ENCODE peak calls at places on chromosomes 1 and 21, in six cellular contexts. N is spleen, F is sigmoid colon, K is testis, L is breast epithelium, G is ovary. P is an unnamed sample.

GRCh38 chr1:179745743-179746142 is 2.7 kb downstream of the FAM163A start:
- DNase-seq in N (no peak), F (no peak), K (no peak), L (no peak), G (no peak), P (no peak)

GRCh38 chr1:51247499-51247898 is 11.4 kb downstream of the RNF11 start:
- DNase-seq in N (no peak), F (no peak), K (no peak), L (no peak), G (no peak), P (no peak)

GRCh38 chr21:35291963-35292627 is 243.0 kb upstream of the RUNX1 start:
- DNase-seq in N (no peak), F (no peak), K (no peak), L (no peak), G (no peak), P (no peak)

GRCh38 chr21:27419153-27419552 is 452.3 kb upstream of the ADAMTS5 start:
- DNase-seq in N (no peak), F (no peak), K (no peak), L (no peak), G (no peak), P (no peak)

GRCh38 chr21:33047231-33047630 is 21.5 kb downstream of the OLIG2 start:
- DNase-seq in N (no peak), F (no peak), K (no peak), L (no peak), G (no peak), P (peak)

GRCh38 chr1:172144445-172145060 is 275.9 kb upstream of the C1orf105 start:
- DNase-seq in N (peak), F (peak), K (peak), L (no peak), G (peak), P (peak)

GRCh38 chr1:149884433-149885363 is 14.7 kb upstream of the BOLA1 start:
- DNase-seq in N (peak), F (no peak), K (no peak), L (no peak), G (no peak), P (peak)

GRCh38 chr21:44059710-44060109 is 47.5 kb upstream of the PWP2 start:
- DNase-seq in N (no peak), F (no peak), K (no peak), L (no peak), G (no peak), P (no peak)

GRCh38 chr1:248810727-248811513 is 14.8 kb downstream of the SH3BP5L start:
- DNase-seq in N (peak), F (no peak), K (no peak), L (no peak), G (no peak), P (peak)

GRCh38 chr1:201764166-201764565 is 64.8 kb upstream of the IPO9 start:
- DNase-seq in N (no peak), F (no peak), K (no peak), L (no peak), G (no peak), P (no peak)

GRCh38 chr1:219066631-219067349 is 106.9 kb upstream of the LYPLAL1 start:
- DNase-seq in N (no peak), F (no peak), K (no peak), L (no peak), G (no peak), P (no peak)

GRCh38 chr1:19786988-19787423 is 12.7 kb downstream of the TMCO4 start:
- DNase-seq in N (no peak), F (no peak), K (no peak), L (peak), G (no peak), P (no peak)

GRCh38 chr1:37519613-37520012 is 5.0 kb upstream of the MEAF6 start:
- DNase-seq in N (no peak), F (peak), K (no peak), L (no peak), G (no peak), P (no peak)

GRCh38 chr1:51044834-51045233 is 57.2 kb upstream of the C1orf185 start:
- DNase-seq in N (no peak), F (no peak), K (no peak), L (no peak), G (no peak), P (no peak)

GRCh38 chr1:200306954-200307754 is 102.7 kb downstream of the ZNF281 start:
- DNase-seq in N (no peak), F (no peak), K (no peak), L (no peak), G (no peak), P (peak)

GRCh38 chr1:79667848-79668696 is 661.5 kb upstream of the ADGRL4 start:
- DNase-seq in N (no peak), F (no peak), K (no peak), L (no peak), G (no peak), P (no peak)

GRCh38 chr1:6585081-6585722 is 5.4 kb downstream of the ZBTB48 start:
- DNase-seq in N (no peak), F (no peak), K (no peak), L (no peak), G (no peak), P (no peak)

GRCh38 chr1:225851810-225852209 is 30.4 kb downstream of the TMEM63A start:
- DNase-seq in N (no peak), F (no peak), K (no peak), L (no peak), G (no peak), P (no peak)

GRCh38 chr21:38258803-38259485 is 2.2 kb downstream of the KCNJ15 start:
- DNase-seq in N (no peak), F (no peak), K (no peak), L (no peak), G (no peak), P (no peak)

DNA sequence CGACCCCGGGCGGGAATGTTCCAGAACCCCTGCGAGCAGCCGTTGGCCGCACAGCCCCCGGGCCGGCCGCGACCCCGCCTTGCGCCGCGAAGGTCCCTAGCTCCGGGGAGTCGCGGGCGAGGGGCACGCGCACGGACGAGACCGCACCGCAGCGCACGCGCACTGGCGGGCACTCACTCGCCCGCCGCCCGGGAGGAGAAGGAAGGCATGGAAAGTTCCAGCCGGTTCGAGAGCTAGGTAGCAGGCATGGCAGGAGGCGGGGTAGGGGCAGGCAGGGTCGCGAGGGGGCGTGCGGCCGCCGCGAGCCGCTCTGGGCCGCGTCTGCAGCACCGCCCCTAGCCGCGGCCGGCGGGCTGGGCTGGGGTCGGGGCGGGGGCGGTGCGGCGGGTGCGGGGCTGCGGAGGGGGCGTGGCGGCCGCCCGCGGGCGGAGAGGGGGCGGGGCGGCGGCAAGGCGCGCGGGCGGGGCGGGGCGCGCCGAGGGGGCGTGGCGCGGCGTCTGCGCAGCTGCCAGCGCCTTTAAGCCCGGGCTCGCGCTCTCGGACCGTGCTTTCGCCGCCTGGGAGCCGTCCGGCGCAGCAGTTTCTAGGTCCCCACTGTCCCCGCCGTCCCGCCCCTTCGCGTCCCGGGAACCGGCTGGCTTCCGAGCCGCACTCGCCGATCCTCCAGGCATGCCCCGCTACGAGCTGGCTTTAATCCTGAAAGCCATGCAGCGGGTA is at the start of the genes MRPS6 and SLC5A3:
- DNase-seq in N (peak), F (peak), K (peak), L (peak), G (peak), P (peak)
- TF ChIP-seq POLR2A in N (no peak), F (peak), K (peak), L (peak), G (peak), P (peak)

GRCh38 chr1:22163137-22163536 is 20.2 kb upstream of the WNT4 start:
- DNase-seq in N (no peak), F (no peak), K (no peak), L (no peak), G (no peak), P (no peak)
- TF ChIP-seq POLR2A in N (no peak), F (no peak), K (no peak), L (no peak), G (no peak), P (no peak)

GRCh38 chr1:211579434-211580302 is 707 bp upstream of the SLC30A1 start:
- DNase-seq in N (peak), F (peak), K (peak), L (peak), G (no peak), P (peak)
- TF ChIP-seq POLR2A in N (no peak), F (no peak), K (no peak), L (no peak), G (no peak), P (no peak)

DNA sequence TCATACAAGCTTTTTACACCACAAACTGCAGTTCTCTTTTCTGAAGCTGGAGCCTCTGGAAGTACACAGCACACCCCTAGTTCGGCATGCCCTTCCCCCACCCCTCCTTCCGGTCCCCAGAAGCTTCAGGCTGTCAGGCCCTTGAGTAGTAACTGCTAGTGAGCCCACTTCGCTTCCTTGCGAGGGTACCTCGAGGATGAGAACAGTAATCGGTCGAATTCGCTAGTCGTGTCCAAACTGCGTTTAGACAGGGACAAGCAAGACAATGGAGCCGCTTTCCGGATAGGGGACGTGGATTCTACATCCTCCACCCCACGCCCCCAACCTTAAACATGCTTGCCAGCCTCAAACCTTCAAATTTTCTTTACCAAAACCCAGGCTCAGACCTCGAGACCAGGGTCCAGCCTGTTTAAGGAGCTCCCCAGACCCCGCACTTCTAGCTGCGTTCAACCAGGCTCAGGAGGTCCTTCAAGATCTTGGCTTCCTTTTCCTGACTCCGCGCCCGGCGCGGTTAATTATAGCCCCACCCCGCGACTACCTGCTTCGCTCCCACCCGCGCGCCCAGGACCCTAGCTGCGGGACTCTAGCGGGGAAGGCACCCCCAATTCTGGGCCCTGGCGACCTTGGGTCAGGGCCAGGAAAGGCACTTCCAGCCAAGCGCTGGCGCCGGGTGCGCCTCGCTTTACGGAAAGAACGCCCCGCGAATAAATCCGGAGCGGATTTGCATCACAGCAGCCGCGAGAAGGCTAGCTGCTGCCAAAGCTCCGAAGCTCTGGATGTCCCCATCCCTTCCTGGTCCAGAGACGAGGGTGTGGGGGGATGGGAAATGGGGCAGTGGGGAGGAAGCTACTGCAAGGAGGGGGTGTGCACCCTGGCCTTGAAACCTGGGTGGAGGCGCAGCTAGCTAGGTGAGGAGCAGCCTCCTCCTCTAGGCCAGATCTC is 8.1 kb upstream of the TSPAN1 start:
- DNase-seq in N (peak), F (peak), K (peak), L (no peak), G (peak), P (peak)
- TF ChIP-seq POLR2A in N (no peak), F (no peak), K (no peak), L (no peak), G (no peak), P (no peak)

GRCh38 chr1:27367160-27367650 is 444 bp upstream of the MAP3K6 start:
- DNase-seq in N (no peak), F (no peak), K (no peak), L (no peak), G (no peak), P (no peak)

GRCh38 chr1:27366113-27366410 is 699 bp downstream of the MAP3K6 start:
- DNase-seq in N (peak), F (peak), K (peak), L (peak), G (peak), P (peak)

GRCh38 chr1:27365372-27366112 is 1.2 kb downstream of the MAP3K6 start:
- DNase-seq in N (peak), F (peak), K (peak), L (peak), G (peak), P (peak)

GRCh38 chr1:27364696-27365371 is 1.9 kb downstream of the MAP3K6 start:
- DNase-seq in N (no peak), F (no peak), K (no peak), L (no peak), G (no peak), P (no peak)

DNA sequence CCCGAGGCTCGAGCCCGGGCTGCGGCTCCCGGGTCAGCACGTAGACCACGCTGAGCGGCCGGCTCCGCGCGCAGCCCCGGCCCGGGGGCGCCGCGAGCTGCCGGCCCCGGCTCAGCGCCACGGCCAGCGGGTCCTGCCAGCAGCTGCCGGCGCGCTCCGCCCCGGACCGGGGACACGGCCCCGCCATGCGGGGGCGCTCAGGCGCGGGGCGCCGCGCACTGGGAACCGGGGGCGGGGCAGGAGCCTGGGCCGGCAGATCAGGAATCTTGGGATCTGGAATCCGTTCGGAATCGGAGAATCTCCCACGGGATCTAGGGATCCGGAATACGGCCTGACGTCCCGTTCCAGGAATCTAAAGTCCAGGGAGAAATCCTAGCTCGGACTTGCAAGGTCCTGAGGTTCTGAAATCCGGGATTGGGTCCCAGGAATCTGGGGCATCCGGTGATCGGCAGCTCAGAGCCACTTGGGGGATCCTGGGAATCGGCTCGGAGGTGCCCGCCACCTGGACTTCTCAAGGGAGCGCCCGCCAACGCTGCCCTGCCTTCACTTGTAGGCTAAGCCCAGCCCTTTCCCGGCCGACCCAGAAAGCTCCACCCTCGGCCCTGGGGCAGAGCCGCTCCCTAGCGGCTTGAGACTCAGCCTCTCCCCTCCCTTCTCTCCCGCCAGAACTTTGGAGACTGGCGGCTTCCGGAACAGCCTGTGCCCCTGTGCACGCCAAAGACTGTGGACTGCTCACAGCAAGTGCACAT is at the start of gene MAP3K6:
- DNase-seq in N (peak), F (peak), K (peak), L (peak), G (peak), P (peak)
- TF ChIP-seq POLR2A in N (no peak), F (peak), K (no peak), L (peak), G (peak), P (peak)

GRCh38 chr1:12052008-12052573 is 11.0 kb upstream of the TNFRSF8 start:
- DNase-seq in N (no peak), F (peak), K (peak), L (no peak), G (peak), P (peak)
- TF ChIP-seq POLR2A in N (no peak), F (no peak), K (no peak), L (no peak), G (no peak), P (no peak)

GRCh38 chr1:2229032-2229920 is 1.2 kb downstream of the SKI start:
- DNase-seq in N (peak), F (peak), K (peak), L (no peak), G (peak), P (peak)
- TF ChIP-seq POLR2A in N (no peak), F (no peak), K (no peak), L (no peak), G (no peak), P (peak)

DNA sequence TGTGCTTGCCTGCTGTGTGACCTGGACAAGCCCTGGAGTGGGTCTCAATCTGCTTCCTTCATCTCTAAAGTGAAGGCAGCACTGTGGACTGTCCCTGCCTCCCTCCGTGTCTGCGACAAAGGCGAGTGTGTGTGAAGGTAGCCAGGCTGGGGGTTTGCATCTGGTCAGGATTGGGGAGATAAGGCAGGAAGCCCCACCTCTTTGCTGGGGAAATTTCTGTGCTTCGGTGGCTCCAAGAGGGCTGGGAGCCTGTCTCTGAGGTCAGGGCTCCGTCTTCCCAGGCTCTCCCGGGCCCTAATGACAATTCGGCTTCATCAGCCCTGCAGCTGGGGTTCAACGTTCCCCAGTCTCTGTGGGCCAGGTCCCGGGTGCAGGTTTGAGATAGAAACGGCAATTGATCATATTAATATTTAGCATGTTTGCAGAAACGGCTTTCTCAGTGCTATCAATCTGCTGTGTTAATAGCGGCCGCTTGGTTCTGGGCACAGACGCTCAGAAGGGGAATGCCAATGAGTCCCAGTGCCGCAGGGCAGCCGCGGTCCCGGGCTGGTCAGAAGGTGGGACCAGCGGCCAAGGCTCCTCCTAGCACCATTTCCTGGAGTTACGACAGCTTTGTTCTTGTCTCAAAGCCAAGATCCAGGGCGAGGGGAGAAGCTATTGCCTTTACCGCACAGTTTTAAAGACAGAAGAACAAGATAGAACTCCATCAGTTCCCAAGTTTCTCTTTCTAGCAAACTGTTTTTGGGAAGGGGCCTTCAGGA is 105.7 kb downstream of the PRDM16 start:
- DNase-seq in N (no peak), F (peak), K (peak), L (peak), G (peak), P (peak)
- TF ChIP-seq POLR2A in N (no peak), F (no peak), K (no peak), L (no peak), G (no peak), P (no peak)

P was measured in adrenal gland.